ENCODE peak calls at places on chromosomes 13 and 19, in nine cellular contexts. E is tibial nerve, R is IMR-90, T is stomach, M is suprapubic skin, Z is heart left ventricle, P is body of pancreas, O is Peyer's patch, N is lower leg skin. H is an unnamed sample.

GRCh38 chr13:100306042-100306441 is 217.1 kb downstream of the PCCA start:
- DNase-seq in O (no peak), N (no peak), M (no peak), R (no peak), E (no peak), P (no peak), Z (no peak), T (no peak), H (no peak)

GRCh38 chr13:24618219-24618955 is 61.8 kb upstream of the ATP12A start:
- DNase-seq in N (no peak), R (no peak), P (no peak), E (no peak), M (no peak), O (peak; percentile 88), Z (no peak), T (peak; percentile 37), H (no peak)

GRCh38 chr19:13037161-13037560 is 41.9 kb downstream of the NFIX start:
- DNase-seq in E (no peak), T (no peak), R (peak; percentile 85), O (no peak), P (no peak), Z (no peak), N (no peak), M (no peak), H (no peak)

GRCh38 chr13:110306340-110306959 is 507 bp downstream of the COL4A1 start:
- DNase-seq in P (no peak), T (no peak), E (no peak), R (no peak), O (peak; percentile 28), N (no peak), M (peak; percentile 77), Z (no peak), H (no peak)

GRCh38 chr19:19900124-19900523 is 622 bp upstream of the ZNF93 start:
- DNase-seq in T (no peak), Z (no peak), O (no peak), M (no peak), N (no peak), R (peak; percentile 75), P (no peak), E (no peak), H (no peak)

GRCh38 chr19:32872391-32872790 is 2.8 kb upstream of the SLC7A9 start:
- DNase-seq in R (no peak), P (no peak), Z (no peak), T (no peak), E (no peak), N (no peak), O (no peak), M (no peak), H (no peak)

GRCh38 chr13:22926176-22927007 is 254.4 kb upstream of the SGCG start:
- DNase-seq in Z (peak; percentile 66), N (peak; percentile 73), P (peak; percentile 20), T (no peak), O (peak; percentile 64), E (peak; percentile 52), R (no peak), M (peak; percentile 89), H (peak; percentile 4)

GRCh38 chr19:19236173-19236572 is 24.4 kb downstream of the NCAN start:
- DNase-seq in R (no peak), N (no peak), T (no peak), M (no peak), O (no peak), E (no peak), P (no peak), Z (no peak), H (no peak)

GRCh38 chr19:48025480-48025879 is 18.4 kb downstream of the CABP5 start:
- DNase-seq in N (no peak), O (no peak), Z (no peak), R (no peak), T (no peak), M (no peak), P (no peak), E (no peak), H (no peak)

GRCh38 chr13:21576424-21576823 is 27.5 kb downstream of the MICU2 start:
- DNase-seq in R (peak; percentile 33), O (no peak), T (no peak), M (no peak), P (no peak), E (no peak), Z (no peak), N (no peak), H (peak; percentile 68)

GRCh38 chr13:21580736-21581135 is 23.2 kb downstream of the MICU2 start:
- DNase-seq in N (no peak), E (no peak), M (no peak), Z (no peak), P (no peak), R (no peak), O (no peak), T (no peak), H (no peak)

GRCh38 chr13:21583496-21583895 is 20.5 kb downstream of the MICU2 start:
- DNase-seq in R (peak; percentile 66), E (no peak), N (no peak), P (no peak), Z (no peak), M (no peak), T (no peak), O (no peak), H (no peak)

GRCh38 chr13:21584973-21585592 is 18.9 kb downstream of the MICU2 start:
- DNase-seq in R (no peak), P (no peak), T (no peak), M (no peak), O (no peak), N (no peak), Z (no peak), E (no peak), H (no peak)

GRCh38 chr13:21579754-21580316 is 24.1 kb downstream of the MICU2 start:
- DNase-seq in N (no peak), T (no peak), E (no peak), M (no peak), Z (no peak), P (no peak), O (no peak), R (no peak), H (no peak)
- TF ChIP-seq POLR2A in N (no peak), T (no peak), E (no peak), M (no peak), Z (no peak), P (no peak), O (no peak), R (no peak), H (no peak)

DNA sequence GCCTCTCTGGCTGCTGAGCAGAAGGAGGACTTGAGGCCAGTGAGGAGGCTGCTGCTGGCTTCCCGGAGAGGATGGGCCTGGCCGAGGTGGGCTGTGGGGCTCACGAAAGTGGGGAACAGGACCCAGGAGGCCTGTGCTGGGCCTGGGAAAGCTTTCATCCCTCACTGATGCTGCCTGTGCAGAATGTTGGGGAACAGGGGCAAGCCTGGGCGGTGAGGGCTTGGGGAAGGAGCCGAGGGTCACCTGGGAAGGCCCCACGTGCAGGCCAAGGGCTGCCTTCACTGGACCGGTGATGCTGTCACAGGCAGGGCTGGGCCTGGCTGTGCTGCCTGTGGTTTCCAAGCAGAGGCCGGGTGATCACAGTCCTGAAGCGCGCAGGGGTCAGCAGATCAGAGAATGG is 9.4 kb downstream of the AP1M1 start:
- DNase-seq in R (no peak), E (no peak), N (no peak), P (no peak), Z (no peak), T (no peak), M (no peak), O (peak; percentile 11), H (no peak)
- TF ChIP-seq POLR2A in R (no peak), E (no peak), N (no peak), P (no peak), Z (no peak), T (no peak), M (no peak), O (no peak), H (no peak)

GRCh38 chr19:40690050-40690698 is at the start of gene NUMBL:
- DNase-seq in R (no peak), O (no peak), E (no peak), M (no peak), N (no peak), P (no peak), Z (no peak), T (no peak), H (no peak)

GRCh38 chr19:40689339-40690049 is 957 bp downstream of the NUMBL start:
- DNase-seq in M (no peak), Z (peak; percentile 44), E (no peak), O (peak; percentile 64), R (no peak), T (no peak), N (no peak), P (no peak), H (peak; percentile 52)

GRCh38 chr19:40691421-40692211 is 1.2 kb upstream of the NUMBL start:
- DNase-seq in R (no peak), N (no peak), M (no peak), O (no peak), P (no peak), T (no peak), E (no peak), Z (no peak), H (peak; percentile 48)

GRCh38 chr19:40692212-40692551 is 1.7 kb upstream of the NUMBL start:
- DNase-seq in O (no peak), N (no peak), R (no peak), Z (no peak), T (no peak), E (no peak), P (no peak), M (no peak), H (no peak)

GRCh38 chr19:40690699-40691420 is 409 bp upstream of the NUMBL start:
- DNase-seq in O (peak; percentile 97), N (peak; percentile 93), Z (peak; percentile 96), P (peak; percentile 97), E (peak; percentile 97), T (peak; percentile 96), R (peak; percentile 86), M (peak; percentile 98), H (peak; percentile 97)
- TF ChIP-seq POLR2A in O (no peak), N (no peak), Z (peak; percentile 40), P (no peak), E (no peak), T (no peak), R (no peak), M (no peak), H (peak; percentile 60)

DNA sequence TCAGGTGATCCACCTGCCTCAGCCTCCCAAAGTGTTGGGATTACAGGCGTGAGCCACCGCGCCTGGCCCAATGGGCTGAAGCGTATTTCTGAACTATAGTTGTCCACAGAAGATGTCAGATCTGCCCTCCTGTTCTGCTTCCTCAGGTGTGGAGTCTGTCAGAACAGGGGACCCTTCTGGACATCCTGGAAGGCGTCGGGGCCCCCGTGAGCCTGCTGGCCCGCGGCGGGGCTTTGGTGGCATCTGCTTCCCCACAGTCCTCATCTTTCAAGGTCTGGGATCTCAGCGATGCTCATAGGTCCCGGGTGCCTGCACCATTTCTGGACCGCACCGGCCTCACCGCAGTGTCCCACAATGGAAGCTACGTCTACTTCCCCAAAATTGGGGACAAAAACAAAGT is 29.5 kb upstream of the SIN3B start:
- DNase-seq in M (no peak), N (no peak), Z (no peak), T (no peak), P (no peak), R (no peak), E (no peak), O (no peak), H (no peak)
- TF ChIP-seq POLR2A in M (no peak), N (no peak), Z (no peak), T (no peak), P (no peak), R (no peak), E (no peak), O (no peak), H (no peak)

GRCh38 chr13:98490195-98490771 is 86.6 kb downstream of the STK24 start:
- DNase-seq in P (no peak), O (no peak), E (no peak), T (no peak), Z (no peak), R (no peak), M (no peak), N (no peak), H (no peak)
- TF ChIP-seq POLR2A in P (no peak), O (no peak), E (no peak), T (no peak), Z (no peak), R (no peak), M (no peak), N (no peak), H (no peak)